ENCODE peak calls at places on chromosomes 1 and 21, in four cellular contexts. One of them, this sample, is unnamed.

GRCh38 chr1:52709016-52709415 is 10.9 kb upstream of the COA7 start:
- DNase-seq in mammary epithelial cell: no peak
- DNase-seq in pancreas: no peak
- DNase-seq in hepatocyte: no peak
- DNase-seq in this sample: no peak

GRCh38 chr1:51910618-51911017 is 32.1 kb upstream of the NRDC start:
- DNase-seq in pancreas: no peak
- DNase-seq in mammary epithelial cell: no peak
- DNase-seq in hepatocyte: no peak
- DNase-seq in this sample: no peak

GRCh38 chr1:26984291-26984690 is 9.2 kb upstream of the TRNP1 start:
- DNase-seq in pancreas: no peak
- DNase-seq in hepatocyte: no peak
- DNase-seq in mammary epithelial cell: no peak
- DNase-seq in this sample: no peak

GRCh38 chr1:8903410-8903809 is 24.9 kb upstream of the ENO1 start:
- DNase-seq in pancreas: no peak
- DNase-seq in mammary epithelial cell: peak; percentile 64
- DNase-seq in hepatocyte: no peak
- DNase-seq in this sample: no peak

GRCh38 chr1:110390096-110390495 is 730 bp downstream of the SLC16A4 start:
- DNase-seq in mammary epithelial cell: peak; percentile 76
- DNase-seq in hepatocyte: peak; percentile 62
- DNase-seq in pancreas: no peak
- DNase-seq in this sample: peak; percentile 87

GRCh38 chr1:239603530-239603929 is 217.2 kb downstream of the CHRM3 start:
- DNase-seq in pancreas: no peak
- DNase-seq in mammary epithelial cell: peak; percentile 4
- DNase-seq in hepatocyte: no peak
- DNase-seq in this sample: no peak

GRCh38 chr1:67791686-67792475 is 41.4 kb downstream of the GNG12 start:
- DNase-seq in hepatocyte: no peak
- DNase-seq in mammary epithelial cell: peak; percentile 29
- DNase-seq in pancreas: no peak
- DNase-seq in this sample: peak; percentile 87

GRCh38 chr21:38831526-38832467 is 26.1 kb downstream of the ETS2 start:
- DNase-seq in hepatocyte: peak; percentile 89
- DNase-seq in mammary epithelial cell: peak; percentile 98
- DNase-seq in pancreas: no peak
- DNase-seq in this sample: peak; percentile 76

GRCh38 chr1:154751690-154752089 is 118.4 kb downstream of the KCNN3 start:
- DNase-seq in hepatocyte: peak; percentile 43
- DNase-seq in pancreas: no peak
- DNase-seq in mammary epithelial cell: no peak
- DNase-seq in this sample: no peak

GRCh38 chr1:176733661-176734060 is 270.7 kb downstream of the PAPPA2 start:
- DNase-seq in mammary epithelial cell: no peak
- DNase-seq in pancreas: no peak
- DNase-seq in hepatocyte: no peak
- DNase-seq in this sample: no peak

GRCh38 chr1:44677201-44677520 is 2.6 kb downstream of the ARMH1 start:
- DNase-seq in mammary epithelial cell: peak; percentile 38
- DNase-seq in pancreas: no peak
- DNase-seq in hepatocyte: peak; percentile 41
- DNase-seq in this sample: no peak

DNA sequence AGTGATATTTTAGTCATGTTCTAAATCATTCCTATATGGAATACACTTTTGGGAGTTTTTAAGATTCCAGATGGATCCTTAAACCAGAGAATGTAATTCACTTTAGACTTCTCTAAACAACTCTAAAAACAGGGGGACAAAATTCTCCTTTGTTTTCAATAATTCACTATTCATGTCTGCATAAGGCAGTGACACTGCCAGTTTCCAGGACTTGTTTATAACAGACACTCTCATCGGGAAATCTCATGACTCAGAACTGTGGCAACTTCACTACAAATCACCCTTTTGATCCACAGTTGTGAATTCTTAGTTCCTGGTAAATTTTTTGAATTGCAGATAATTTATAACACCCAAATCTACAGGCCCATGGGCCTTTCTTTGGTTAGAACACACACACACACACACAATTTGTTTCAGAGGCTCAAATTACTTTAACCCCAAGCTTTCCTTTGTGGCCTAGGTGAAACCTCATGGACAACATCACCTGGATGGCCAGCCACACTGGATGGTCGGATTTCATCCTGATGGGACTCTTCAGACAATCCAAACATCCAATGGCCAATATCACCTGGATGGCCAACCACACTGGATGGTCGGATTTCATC is at the start of gene OR2T4:
- DNase-seq in mammary epithelial cell: no peak
- DNase-seq in hepatocyte: no peak
- DNase-seq in pancreas: no peak
- DNase-seq in this sample: no peak
- H3K9me3 ChIP-seq in mammary epithelial cell: peaks cover 5% of the 10 kb centered on the region
- H3K9me3 ChIP-seq in hepatocyte: no peaks in the 10 kb centered on the region
- H3K9me3 ChIP-seq in pancreas: no peaks in the 10 kb centered on the region
- H3K9me3 ChIP-seq in this sample: no peaks in the 10 kb centered on the region

GRCh38 chr1:212762234-212762633 is 29.3 kb downstream of the NSL1 start:
- DNase-seq in mammary epithelial cell: no peak
- DNase-seq in pancreas: no peak
- DNase-seq in hepatocyte: no peak
- DNase-seq in this sample: no peak
- H3K4me3 ChIP-seq in mammary epithelial cell: no peak overlapping the region
- H3K4me3 ChIP-seq in pancreas: no peak overlapping the region
- H3K4me3 ChIP-seq in hepatocyte: no peak overlapping the region
- H3K4me3 ChIP-seq in this sample: no peak overlapping the region

GRCh38 chr21:41907496-41908258 is 28.5 kb upstream of the PRDM15 start:
- DNase-seq in hepatocyte: no peak
- DNase-seq in mammary epithelial cell: no peak
- DNase-seq in pancreas: no peak
- DNase-seq in this sample: no peak
- H3K36me3 ChIP-seq in hepatocyte: no peaks in the 10 kb centered on the region
- H3K36me3 ChIP-seq in mammary epithelial cell: peaks cover 18% of the 10 kb centered on the region
- H3K36me3 ChIP-seq in pancreas: peaks cover 5% of the 10 kb centered on the region
- H3K36me3 ChIP-seq in this sample: peaks cover 77% of the 10 kb centered on the region

DNA sequence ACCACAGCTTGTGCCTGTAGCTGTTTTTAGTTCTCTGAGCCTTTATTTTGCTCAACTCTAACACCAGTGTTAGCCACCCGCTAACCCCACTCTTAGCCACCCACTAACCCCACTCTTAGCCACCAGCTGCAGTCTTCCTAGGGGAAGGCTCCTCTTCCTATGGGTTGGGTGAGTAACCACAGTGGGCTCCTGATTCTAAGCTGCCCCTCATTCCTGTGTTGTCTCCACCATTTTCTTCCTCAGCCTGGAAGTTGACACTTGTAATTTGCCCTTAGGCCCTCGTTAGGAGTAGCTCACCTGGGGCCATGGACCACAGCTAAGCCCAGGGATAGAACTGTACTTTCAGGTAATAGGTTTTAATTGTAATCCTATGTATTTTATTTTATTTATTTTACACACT is 782.9 kb upstream of the TPTE start:
- DNase-seq in hepatocyte: no peak
- DNase-seq in mammary epithelial cell: no peak
- DNase-seq in pancreas: no peak
- DNase-seq in this sample: no peak
- H3K9me3 ChIP-seq in hepatocyte: peaks cover 37% of the 10 kb centered on the region
- H3K9me3 ChIP-seq in mammary epithelial cell: peaks cover 75% of the 10 kb centered on the region
- H3K9me3 ChIP-seq in pancreas: no peaks in the 10 kb centered on the region
- H3K9me3 ChIP-seq in this sample: peaks cover 6% of the 10 kb centered on the region

GRCh38 chr1:61083799-61084385 is 1.5 kb downstream of the NFIA start:
- DNase-seq in hepatocyte: no peak
- DNase-seq in mammary epithelial cell: no peak
- DNase-seq in pancreas: no peak
- DNase-seq in this sample: no peak
- H3K4me3 ChIP-seq in hepatocyte: peak overlapping the region; percentile 83
- H3K4me3 ChIP-seq in mammary epithelial cell: peak overlapping the region; percentile 83
- H3K4me3 ChIP-seq in pancreas: peak overlapping the region; percentile 89
- H3K4me3 ChIP-seq in this sample: no peak overlapping the region

GRCh38 chr21:44891631-44892031 is 18.1 kb upstream of the PTTG1IP start:
- DNase-seq in pancreas: no peak
- DNase-seq in hepatocyte: no peak
- DNase-seq in mammary epithelial cell: no peak
- DNase-seq in this sample: no peak
- H3K36me3 ChIP-seq in pancreas: no peaks in the 10 kb centered on the region
- H3K36me3 ChIP-seq in hepatocyte: no peaks in the 10 kb centered on the region
- H3K36me3 ChIP-seq in mammary epithelial cell: no peaks in the 10 kb centered on the region
- H3K36me3 ChIP-seq in this sample: no peaks in the 10 kb centered on the region